ENCODE peak calls at places on chromosome 14, in six cellular contexts. U is WTC11, C is endothelial cell of umbilical vein, J is K562, P is A549, R is HepG2. Y is an unnamed sample.

GRCh38 chr14:63438065-63438757 is 105.0 kb downstream of the PPP2R5E start:
- DNase-seq in U (no peak), C (peak), J (peak), P (peak), R (peak), Y (no peak)

GRCh38 chr14:65301862-65302539 is 110.5 kb upstream of the FUT8 start:
- DNase-seq in U (no peak), C (no peak), J (peak), P (no peak), R (peak), Y (no peak)

GRCh38 chr14:74661726-74662450 is 49.9 kb upstream of the LTBP2 start:
- DNase-seq in U (no peak), C (no peak), J (no peak), P (no peak), R (no peak), Y (no peak)

GRCh38 chr14:80223696-80224465 is 12.6 kb upstream of the DIO2 start:
- DNase-seq in U (no peak), C (no peak), J (no peak), P (no peak), R (no peak), Y (no peak)

GRCh38 chr14:80784824-80785223 is 156.7 kb downstream of the CEP128 start:
- DNase-seq in U (no peak), C (no peak), J (no peak), P (peak), R (no peak), Y (no peak)

GRCh38 chr14:53929871-53930685 is 26.5 kb downstream of the BMP4 start:
- DNase-seq in U (peak), C (no peak), J (peak), P (peak), R (no peak), Y (no peak)

GRCh38 chr14:37650356-37651037 is 55.1 kb downstream of the TTC6 start:
- DNase-seq in U (no peak), C (no peak), J (no peak), P (no peak), R (peak), Y (no peak)

GRCh38 chr14:21267886-21268611 is 1.2 kb downstream of the HNRNPC start:
- DNase-seq in U (no peak), C (peak), J (no peak), P (no peak), R (no peak), Y (no peak)

GRCh38 chr14:31881531-31882310 is 195.4 kb upstream of the ARHGAP5 start:
- DNase-seq in U (no peak), C (no peak), J (no peak), P (no peak), R (no peak), Y (no peak)

GRCh38 chr14:95816539-95816938 is 60.1 kb upstream of the TUNAR start:
- DNase-seq in U (no peak), C (no peak), J (no peak), P (no peak), R (no peak), Y (no peak)

GRCh38 chr14:81401420-81402122 is 1.4 kb upstream of the STON2 start:
- DNase-seq in U (no peak), C (no peak), J (no peak), P (peak), R (no peak), Y (no peak)

GRCh38 chr14:63388766-63389431 is 70.2 kb upstream of the GPHB5 start:
- DNase-seq in U (peak), C (peak), J (peak), P (peak), R (peak), Y (peak)

GRCh38 chr14:105197274-105197673 is 16.2 kb upstream of the NUDT14 start:
- DNase-seq in U (no peak), C (no peak), J (no peak), P (peak), R (no peak), Y (no peak)

GRCh38 chr14:36942522-36943245 is 229.7 kb downstream of the SLC25A21 start:
- DNase-seq in U (no peak), C (no peak), J (no peak), P (peak), R (no peak), Y (no peak)

GRCh38 chr14:73725116-73726024 is 11.2 kb upstream of the PNMA1 start:
- DNase-seq in U (no peak), C (no peak), J (peak), P (no peak), R (no peak), Y (no peak)

GRCh38 chr14:101466456-101467180 is 94.7 kb upstream of the DIO3 start:
- DNase-seq in U (no peak), C (no peak), J (no peak), P (no peak), R (no peak), Y (no peak)

GRCh38 chr14:95495538-95496025 is 20.9 kb downstream of the SYNE3 start:
- DNase-seq in U (no peak), C (peak), J (no peak), P (no peak), R (no peak), Y (no peak)

GRCh38 chr14:70789361-70789760 is 20.0 kb downstream of the MAP3K9 start:
- DNase-seq in U (no peak), C (no peak), J (no peak), P (no peak), R (no peak), Y (no peak)

GRCh38 chr14:81087230-81087629 is 131.8 kb downstream of the TSHR start:
- DNase-seq in U (no peak), C (no peak), J (no peak), P (no peak), R (no peak), Y (no peak)

GRCh38 chr14:72788972-72789728 is 104.8 kb downstream of the DPF3 start:
- DNase-seq in U (no peak), C (no peak), J (no peak), P (no peak), R (no peak), Y (no peak)

GRCh38 chr14:22668417-22668816 is 24.3 kb upstream of the OR6J1 start:
- DNase-seq in U (no peak), C (no peak), J (no peak), P (peak), R (no peak), Y (no peak)

GRCh38 chr14:21860172-21860571 is 186.6 kb upstream of the OR4E1 start:
- DNase-seq in U (peak), C (peak), J (peak), P (peak), R (peak), Y (peak)

GRCh38 chr14:88983755-88984154 is 159.3 kb downstream of the TTC8 start:
- DNase-seq in U (no peak), C (no peak), J (no peak), P (peak), R (no peak), Y (no peak)

GRCh38 chr14:96746101-96746500 is 51.1 kb upstream of the VRK1 start:
- DNase-seq in U (no peak), C (peak), J (no peak), P (no peak), R (no peak), Y (no peak)

GRCh38 chr14:64755661-64756265 is 51.5 kb downstream of the PLEKHG3 start:
- DNase-seq in U (no peak), C (no peak), J (peak), P (no peak), R (no peak), Y (no peak)

GRCh38 chr14:105478624-105479305 is 4.1 kb downstream of the CRIP2 start:
- DNase-seq in U (no peak), C (no peak), J (no peak), P (no peak), R (no peak), Y (no peak)

GRCh38 chr14:91038439-91038838 is 22.0 kb downstream of the RPS6KA5 start:
- DNase-seq in U (no peak), C (no peak), J (no peak), P (no peak), R (no peak), Y (no peak)

GRCh38 chr14:58944226-58944769 is 244.2 kb upstream of the DAAM1 start:
- DNase-seq in U (peak), C (no peak), J (no peak), P (peak), R (no peak), Y (no peak)

DNA sequence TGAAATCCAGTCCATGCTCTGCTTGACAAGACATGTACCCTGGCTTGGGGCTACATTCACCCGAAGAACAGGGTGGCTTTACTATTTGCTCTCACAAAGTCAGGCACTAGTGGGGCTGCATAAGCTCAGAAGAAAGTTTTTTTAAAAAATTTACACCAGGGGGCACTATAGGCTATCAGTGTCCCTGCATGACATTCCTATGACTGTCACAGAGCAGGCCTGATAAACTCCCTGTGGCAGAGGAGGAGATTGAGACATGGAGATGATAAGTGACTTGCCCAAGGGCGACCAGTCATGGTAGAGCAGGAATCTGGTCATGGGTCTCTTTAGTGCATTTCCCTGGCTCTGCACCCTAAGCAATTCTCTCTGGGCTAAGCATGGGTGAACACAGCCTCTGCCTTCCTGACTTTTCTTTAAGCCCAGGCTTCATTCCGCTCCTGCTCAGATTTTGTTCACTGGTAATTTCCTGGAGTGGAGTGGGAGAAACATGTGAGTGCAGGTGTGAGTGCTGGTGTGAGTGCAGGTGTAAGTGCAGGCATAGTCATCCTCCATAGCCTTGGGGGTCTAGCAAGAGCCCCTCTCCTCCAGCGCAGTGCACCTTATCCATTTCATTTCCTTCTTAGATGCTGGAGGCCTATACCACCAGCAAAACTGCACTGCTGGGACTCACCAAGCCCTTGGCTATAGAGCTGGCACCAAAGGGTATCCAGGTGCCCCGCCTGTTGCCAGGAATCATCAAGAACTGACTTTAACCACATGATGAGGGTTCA is 91.6 kb downstream of the DHRS2 start:
- DNase-seq in U (no peak), C (peak), J (peak), P (peak), R (peak), Y (no peak)
- TF ChIP-seq JUN in U (no peak), C (no peak), J (no peak), P (no peak), R (no peak), Y (no peak)

DNA sequence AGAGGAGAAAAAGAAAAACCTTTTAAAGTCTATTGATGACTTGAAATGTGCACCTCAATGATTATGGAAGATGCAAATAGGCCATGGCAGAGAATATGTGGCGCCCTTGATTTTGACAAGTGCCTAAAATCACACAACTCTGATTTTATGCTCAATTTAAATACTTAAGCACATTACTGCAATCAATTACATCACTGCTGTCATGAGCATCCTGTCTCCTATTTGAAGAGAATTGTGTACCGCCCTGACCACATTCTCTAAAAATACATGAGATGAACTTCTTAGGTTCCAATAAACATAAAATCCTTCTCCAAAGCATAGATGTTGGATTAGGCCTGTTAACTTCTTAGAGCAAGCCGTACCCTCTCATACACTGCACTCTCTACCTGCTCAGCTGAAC is 1.6 kb downstream of the TXNDC16 start:
- DNase-seq in U (no peak), C (no peak), J (no peak), P (no peak), R (no peak), Y (no peak)
- TF ChIP-seq JUN in U (no peak), C (no peak), J (no peak), P (no peak), R (no peak), Y (no peak)

DNA sequence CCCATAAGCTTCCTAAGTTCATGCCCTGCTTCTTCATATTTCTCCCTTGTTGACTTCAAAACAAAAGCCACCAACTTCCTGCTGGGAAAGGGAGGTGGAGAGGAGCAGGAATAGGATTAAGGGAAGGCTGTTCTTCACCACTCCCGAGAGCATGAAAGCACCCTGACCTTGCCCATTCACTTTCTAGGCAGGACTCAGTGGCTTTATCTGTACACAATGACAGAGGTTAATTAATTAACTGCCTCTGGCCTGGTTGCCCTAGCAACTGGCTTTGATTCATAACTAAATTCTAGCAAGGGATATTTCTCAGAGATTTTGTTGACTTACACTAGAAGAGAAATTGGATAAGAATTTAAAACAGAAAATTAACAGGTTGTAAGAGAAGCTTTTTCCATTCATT is 396.8 kb downstream of the RPS29 start:
- DNase-seq in U (no peak), C (no peak), J (no peak), P (no peak), R (no peak), Y (no peak)
- TF ChIP-seq JUN in U (no peak), C (no peak), J (no peak), P (no peak), R (no peak), Y (no peak)

GRCh38 chr14:104169005-104169764 is 30.8 kb downstream of the KIF26A start:
- DNase-seq in U (no peak), C (no peak), J (no peak), P (no peak), R (no peak), Y (no peak)
- TF ChIP-seq JUN in U (no peak), C (no peak), J (no peak), P (no peak), R (no peak), Y (no peak)

DNA sequence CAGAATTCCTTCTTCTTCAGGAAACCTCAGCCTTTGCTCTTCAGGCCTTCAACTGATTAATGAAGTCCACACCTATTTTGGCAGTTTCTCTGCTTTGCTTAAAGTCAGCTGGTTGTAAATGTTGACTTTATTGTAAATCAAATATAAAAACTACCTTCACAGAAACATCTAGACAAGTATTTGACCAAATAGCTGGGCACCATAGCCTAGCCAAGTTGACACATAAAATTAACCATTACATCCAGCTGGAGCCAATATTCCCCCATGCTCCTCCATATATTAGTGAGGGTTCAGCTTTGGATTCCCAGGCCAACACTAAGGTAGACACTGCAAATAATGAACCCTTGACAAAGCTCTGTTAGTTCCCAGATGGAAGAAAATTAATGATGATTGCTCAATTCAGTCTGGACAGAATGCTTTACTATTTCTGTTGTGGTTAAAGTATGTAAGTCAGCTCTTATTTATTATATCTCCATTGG is 125.5 kb downstream of the ZFP36L1 start:
- DNase-seq in U (no peak), C (no peak), J (no peak), P (no peak), R (no peak), Y (no peak)
- TF ChIP-seq JUN in U (no peak), C (no peak), J (no peak), P (no peak), R (no peak), Y (no peak)

DNA sequence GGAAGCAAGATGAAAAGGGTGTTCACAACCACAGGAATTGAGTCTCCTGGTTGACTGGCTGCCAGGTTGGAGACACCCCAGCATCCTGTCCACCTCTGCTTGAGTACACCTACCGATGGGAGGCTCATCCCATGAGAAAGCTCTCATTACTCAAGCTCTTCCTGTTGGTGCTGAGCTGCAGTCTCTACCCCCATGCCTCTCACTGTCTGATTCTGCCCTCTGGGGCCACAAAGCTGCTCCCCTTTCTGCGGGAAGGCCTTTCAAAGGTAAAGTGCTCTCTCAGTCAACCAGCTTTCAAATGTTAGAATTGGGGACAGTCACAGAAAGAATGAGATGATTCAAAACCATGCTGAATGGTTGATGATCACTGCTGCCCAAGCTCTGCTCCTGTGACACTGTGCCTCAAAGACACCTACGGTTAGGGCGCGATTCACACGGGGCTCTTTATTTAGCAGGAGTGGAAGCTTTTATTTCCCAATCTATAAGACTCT is 86.2 kb downstream of the IRF2BPL start:
- DNase-seq in U (no peak), C (no peak), J (no peak), P (no peak), R (no peak), Y (no peak)
- TF ChIP-seq JUN in U (no peak), C (no peak), J (no peak), P (no peak), R (no peak), Y (no peak)

DNA sequence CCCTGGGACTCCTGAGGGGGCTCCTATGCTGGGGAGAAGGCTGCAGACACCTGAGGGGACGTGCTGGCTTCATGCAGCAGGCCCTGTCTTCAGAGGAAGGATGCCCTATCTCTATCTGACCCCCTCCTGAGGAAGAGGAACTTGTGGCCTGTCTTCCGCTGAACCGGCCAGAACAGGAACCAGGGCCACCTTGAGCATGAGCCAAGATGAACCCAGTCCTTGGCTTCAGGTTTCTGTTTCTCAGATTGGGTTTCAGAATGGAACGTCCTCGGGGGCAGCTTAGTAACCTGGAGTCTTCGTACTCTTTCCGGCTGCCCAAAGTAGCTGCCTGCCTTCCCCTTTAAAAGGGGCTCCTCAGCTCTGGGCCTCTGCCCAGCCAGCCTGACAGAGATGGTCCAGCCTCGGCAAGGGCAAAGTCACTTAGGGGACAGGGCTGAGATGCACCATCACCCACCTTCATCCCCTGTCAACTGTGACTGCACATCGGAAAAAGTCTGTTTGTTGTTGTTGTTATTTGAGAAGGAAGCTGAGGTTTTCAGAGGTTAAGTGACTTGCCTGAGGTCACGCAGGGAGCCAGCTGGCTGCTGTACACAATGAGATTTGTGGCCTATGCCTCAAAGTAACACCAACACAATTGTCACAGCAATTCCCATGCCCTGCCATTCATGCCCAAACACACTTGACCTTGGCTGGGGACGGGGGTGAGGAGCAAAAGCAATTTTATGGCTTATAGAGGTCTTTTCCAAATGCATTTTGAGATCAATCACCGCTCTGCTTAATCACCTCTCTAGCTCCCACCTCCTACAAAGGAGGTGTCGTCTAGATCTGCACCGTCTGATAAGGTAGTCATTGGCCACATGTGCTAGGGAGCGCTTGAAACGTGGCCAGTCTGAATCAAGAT is 13.4 kb downstream of the ASB2 start:
- DNase-seq in U (no peak), C (no peak), J (no peak), P (no peak), R (no peak), Y (no peak)
- TF ChIP-seq JUN in U (no peak), C (no peak), J (no peak), P (no peak), R (no peak), Y (no peak)

DNA sequence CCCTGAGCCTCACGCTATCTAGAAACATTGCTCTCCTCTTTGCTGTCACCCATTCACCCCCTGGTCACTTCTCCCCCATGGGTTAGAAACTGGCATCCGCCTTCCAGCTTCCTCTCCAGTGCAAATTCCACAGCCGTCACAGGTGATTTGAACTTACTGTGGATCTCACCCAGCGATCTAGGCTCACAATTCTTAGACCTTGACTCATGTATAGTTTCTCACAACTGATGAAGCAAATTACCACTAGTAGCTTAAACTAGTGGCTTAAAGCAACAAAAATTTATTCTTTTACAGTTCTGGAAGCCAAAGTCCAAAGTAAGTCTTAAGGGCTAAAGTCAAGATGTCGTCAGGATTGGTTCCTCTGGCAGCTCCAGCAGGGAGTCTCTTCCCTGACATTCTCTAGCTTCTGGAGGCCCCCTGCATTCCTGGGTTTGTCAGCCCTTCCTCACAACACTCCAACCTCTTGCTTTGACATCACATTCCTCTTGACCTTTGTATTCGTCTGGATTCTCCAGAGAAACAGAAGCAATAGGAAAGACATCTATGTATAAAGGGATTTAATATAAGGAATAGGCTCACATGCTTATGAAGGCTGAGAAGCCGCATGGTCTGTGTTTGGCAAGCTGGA is 117.5 kb downstream of the KTN1 start:
- DNase-seq in U (no peak), C (no peak), J (no peak), P (peak), R (no peak), Y (no peak)
- TF ChIP-seq JUN in U (no peak), C (no peak), J (no peak), P (no peak), R (no peak), Y (no peak)

Y was measured in H1.